ENCODE peak calls at places on chromosomes 13 and 19, in four cellular contexts. One of them, this sample, is unnamed.

GRCh38 chr19:35484637-35485036 is 5.6 kb downstream of the KRTDAP start:
- DNase-seq in K562: no peak
- DNase-seq in HepG2: no peak
- DNase-seq in GM12878: peak
- DNase-seq in this sample: no peak

GRCh38 chr13:38582133-38582532 is 104.7 kb upstream of the FREM2 start:
- DNase-seq in GM12878: no peak
- DNase-seq in HepG2: peak
- DNase-seq in K562: peak
- DNase-seq in this sample: peak

GRCh38 chr13:48532146-48532472 is 771 bp downstream of the RCBTB2 start:
- DNase-seq in HepG2: no peak
- DNase-seq in GM12878: peak
- DNase-seq in K562: no peak
- DNase-seq in this sample: no peak

GRCh38 chr19:58338825-58339558 is 12.2 kb downstream of the ZSCAN22 start:
- DNase-seq in HepG2: no peak
- DNase-seq in GM12878: no peak
- DNase-seq in K562: peak
- DNase-seq in this sample: peak

GRCh38 chr13:77696863-77697207 is 652 bp upstream of the SLAIN1 start:
- DNase-seq in K562: no peak
- DNase-seq in HepG2: no peak
- DNase-seq in GM12878: no peak
- DNase-seq in this sample: no peak

GRCh38 chr13:93244918-93245280 is 18.3 kb downstream of the GPC6 start:
- DNase-seq in GM12878: no peak
- DNase-seq in K562: no peak
- DNase-seq in HepG2: no peak
- DNase-seq in this sample: no peak

GRCh38 chr13:31424130-31424729 is 224.5 kb downstream of the B3GLCT start:
- DNase-seq in GM12878: peak
- DNase-seq in K562: peak
- DNase-seq in HepG2: peak
- DNase-seq in this sample: peak

GRCh38 chr13:104365430-104365829 is 1299.2 kb upstream of the SLC10A2 start:
- DNase-seq in HepG2: no peak
- DNase-seq in GM12878: no peak
- DNase-seq in K562: no peak
- DNase-seq in this sample: no peak

GRCh38 chr19:1691589-1692290 is 39.3 kb upstream of the TCF3 start:
- DNase-seq in HepG2: no peak
- DNase-seq in K562: no peak
- DNase-seq in GM12878: no peak
- DNase-seq in this sample: no peak

GRCh38 chr13:32019612-32020233 is 11.9 kb upstream of the FRY start:
- DNase-seq in GM12878: peak
- DNase-seq in HepG2: peak
- DNase-seq in K562: peak
- DNase-seq in this sample: peak

GRCh38 chr19:2640563-2641331 is 61.7 kb downstream of the GNG7 start:
- DNase-seq in K562: no peak
- DNase-seq in HepG2: no peak
- DNase-seq in GM12878: no peak
- DNase-seq in this sample: no peak

GRCh38 chr13:79423801-79424642 is 18.0 kb upstream of the RBM26 start:
- DNase-seq in K562: peak
- DNase-seq in HepG2: peak
- DNase-seq in GM12878: no peak
- DNase-seq in this sample: peak

GRCh38 chr19:30784850-30785459 is 412.8 kb downstream of the ZNF536 start:
- DNase-seq in GM12878: no peak
- DNase-seq in HepG2: peak
- DNase-seq in K562: peak
- DNase-seq in this sample: peak
- TF ChIP-seq TARDBP in GM12878: no peak
- TF ChIP-seq TARDBP in HepG2: no peak
- TF ChIP-seq TARDBP in K562: no peak
- TF ChIP-seq TARDBP in this sample: no peak

GRCh38 chr19:3979674-3980352 is 5.5 kb downstream of the EEF2 start:
- DNase-seq in K562: peak
- DNase-seq in GM12878: no peak
- DNase-seq in HepG2: no peak
- DNase-seq in this sample: no peak
- TF ChIP-seq TARDBP in K562: no peak
- TF ChIP-seq TARDBP in GM12878: no peak
- TF ChIP-seq TARDBP in HepG2: no peak
- TF ChIP-seq TARDBP in this sample: no peak

GRCh38 chr19:29381353-29382203 is 144.2 kb upstream of the VSTM2B start:
- DNase-seq in HepG2: no peak
- DNase-seq in K562: no peak
- DNase-seq in GM12878: no peak
- DNase-seq in this sample: no peak

GRCh38 chr19:29378543-29379105 is 147.2 kb upstream of the VSTM2B start:
- DNase-seq in K562: no peak
- DNase-seq in GM12878: no peak
- DNase-seq in HepG2: no peak
- DNase-seq in this sample: no peak

GRCh38 chr19:29380581-29380980 is 145.2 kb upstream of the VSTM2B start:
- DNase-seq in K562: no peak
- DNase-seq in GM12878: no peak
- DNase-seq in HepG2: no peak
- DNase-seq in this sample: no peak

GRCh38 chr19:29378126-29378525 is 147.7 kb upstream of the VSTM2B start:
- DNase-seq in K562: no peak
- DNase-seq in GM12878: no peak
- DNase-seq in HepG2: no peak
- DNase-seq in this sample: no peak

GRCh38 chr19:29379257-29379986 is 146.4 kb upstream of the VSTM2B start:
- DNase-seq in GM12878: no peak
- DNase-seq in K562: no peak
- DNase-seq in HepG2: no peak
- DNase-seq in this sample: no peak
- TF ChIP-seq TARDBP in GM12878: no peak
- TF ChIP-seq TARDBP in K562: no peak
- TF ChIP-seq TARDBP in HepG2: no peak
- TF ChIP-seq TARDBP in this sample: no peak

DNA sequence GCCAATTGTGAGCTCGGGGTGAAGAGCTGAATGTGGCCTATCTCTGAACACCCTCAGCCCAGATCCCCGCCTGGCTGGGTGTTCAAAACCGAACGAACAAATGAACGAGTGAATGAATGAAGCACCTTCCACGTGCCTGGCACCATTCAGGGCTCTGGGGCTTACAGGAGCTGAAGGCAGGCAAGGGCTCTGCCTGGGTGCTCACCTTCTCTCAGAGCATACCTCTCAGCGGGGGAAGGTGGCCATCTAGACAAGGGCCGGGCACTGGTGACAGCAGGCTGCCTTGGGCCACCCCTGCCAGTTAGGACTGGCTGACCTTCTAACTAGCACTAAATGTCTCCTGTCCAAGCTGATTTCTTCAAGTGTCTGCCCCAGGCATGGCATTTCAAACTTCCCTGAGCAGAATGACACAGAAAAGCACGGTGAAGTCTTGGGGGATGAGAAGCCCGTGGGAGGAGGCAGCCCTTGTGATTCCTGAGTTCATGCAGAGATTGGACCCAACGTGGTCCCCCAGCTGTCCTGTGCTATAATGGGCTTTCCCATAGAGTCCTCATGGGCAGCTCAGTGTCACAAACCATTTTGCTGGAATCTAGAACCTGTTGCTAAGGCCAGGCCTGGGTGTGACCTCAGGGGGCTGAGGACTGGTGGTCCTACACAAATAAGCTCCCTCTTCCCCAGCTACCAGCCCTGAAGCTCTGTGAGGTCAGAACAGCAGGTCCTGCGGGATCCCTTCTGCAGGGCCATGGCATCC is 27.9 kb upstream of the VSTM2B start:
- DNase-seq in HepG2: no peak
- DNase-seq in K562: no peak
- DNase-seq in GM12878: no peak
- DNase-seq in this sample: no peak
- TF ChIP-seq TARDBP in HepG2: no peak
- TF ChIP-seq TARDBP in K562: no peak
- TF ChIP-seq TARDBP in GM12878: no peak
- TF ChIP-seq TARDBP in this sample: no peak

This sample was measured in HEK293T.